ENCODE peak calls at places on chromosomes 5 and 9, in four cellular contexts. A is CD8-positive, alpha-beta T cell; F is substantia nigra; V is RWPE1. I is an unnamed sample.

GRCh38 chr9:137278061-137278912 is 761 bp downstream of the TOR4A start:
- DNase-seq in A (no peak), F (no peak), V (no peak), I (no peak)

GRCh38 chr9:129415031-129415953 is 205.6 kb downstream of the C9orf50 start:
- DNase-seq in A (no peak), F (no peak), V (no peak), I (no peak)

GRCh38 chr5:16759147-16759800 is 142.5 kb upstream of the RETREG1 start:
- DNase-seq in A (no peak), F (no peak), V (no peak), I (no peak)

GRCh38 chr5:132498152-132498551 is 7.6 kb upstream of the IRF1 start:
- DNase-seq in A (peak), F (no peak), V (peak), I (no peak)

GRCh38 chr9:113541019-113541900 is 77.7 kb downstream of the RGS3 start:
- DNase-seq in A (no peak), F (peak), V (peak), I (no peak)

GRCh38 chr5:73485715-73486114 is 12.5 kb upstream of the BTF3 start:
- DNase-seq in A (no peak), F (no peak), V (no peak), I (no peak)

GRCh38 chr5:88488566-88488965 is 219.9 kb upstream of the TMEM161B start:
- DNase-seq in A (no peak), F (no peak), V (no peak), I (no peak)

GRCh38 chr5:110086658-110087388 is 397.1 kb downstream of the MAN2A1 start:
- DNase-seq in A (peak), F (no peak), V (peak), I (peak)

GRCh38 chr5:112036206-112036605 is 279.2 kb upstream of the NREP start:
- DNase-seq in A (no peak), F (no peak), V (no peak), I (no peak)

DNA sequence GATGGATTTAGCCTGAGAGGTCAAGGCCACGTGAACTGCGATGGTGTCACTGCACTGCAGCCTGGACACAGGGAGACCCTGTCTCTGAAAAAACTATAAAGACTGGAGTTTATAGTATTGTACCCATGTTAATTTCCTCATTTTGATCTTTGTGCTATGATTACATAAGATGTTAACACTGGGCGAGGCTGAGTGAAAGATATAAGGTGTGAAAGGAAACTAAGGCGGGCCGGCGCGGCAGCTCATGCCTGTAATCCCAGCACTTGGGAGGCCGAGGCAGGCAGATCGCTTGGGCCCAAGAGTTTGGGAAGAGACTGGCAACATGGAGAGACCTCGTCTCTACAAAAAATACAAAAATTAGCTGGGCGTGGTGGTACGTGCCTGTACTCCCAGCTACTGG is 12.6 kb upstream of the N4BP3 start:
- DNase-seq in A (no peak), F (no peak), V (no peak), I (no peak)
- H3K27ac ChIP-seq in A (no peak), F (no peak), V (no peak), I (no peak)

DNA sequence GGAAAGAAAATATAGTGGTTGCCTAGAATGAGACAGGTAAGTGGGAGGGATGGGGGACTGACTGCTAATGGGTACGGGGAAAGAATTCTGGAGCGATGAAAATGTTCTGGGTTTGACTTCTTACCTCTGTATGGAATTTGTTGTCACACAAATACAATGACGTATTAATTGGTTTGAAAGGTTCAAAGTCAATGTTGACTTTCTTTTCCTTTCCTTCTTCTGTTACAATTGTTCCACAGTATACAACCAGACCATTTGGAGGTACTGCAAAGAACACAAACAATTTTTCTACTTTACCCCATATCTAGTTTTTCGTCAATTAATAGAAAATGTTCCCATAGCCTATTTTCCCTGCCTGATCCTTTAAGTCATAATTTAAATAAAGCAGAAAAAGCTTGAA is 25.6 kb downstream of the ETF1 start:
- DNase-seq in A (no peak), F (no peak), V (no peak), I (no peak)
- H3K27ac ChIP-seq in A (no peak), F (no peak), V (no peak), I (no peak)

DNA sequence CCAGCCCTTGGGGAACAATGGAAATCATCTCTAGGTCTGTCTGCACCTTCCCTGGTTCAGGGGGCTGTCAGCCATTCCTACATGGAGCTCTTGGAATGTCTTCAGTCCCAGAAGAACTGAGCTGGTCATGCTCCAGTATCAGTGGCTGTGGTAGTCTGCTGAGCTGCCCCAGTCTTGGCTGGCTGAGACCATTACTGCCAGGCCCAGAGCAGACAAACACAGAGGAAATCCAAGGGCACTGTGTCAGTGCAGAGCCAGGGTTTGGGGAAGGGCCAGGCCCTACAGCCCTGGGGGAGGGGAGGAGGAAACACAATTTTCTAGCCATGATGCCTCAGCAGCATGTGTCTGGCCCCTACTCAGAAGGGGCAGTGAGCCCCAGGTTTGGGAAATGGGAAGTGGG is 58.4 kb downstream of the ARHGEF37 start:
- DNase-seq in A (no peak), F (peak), V (no peak), I (no peak)
- H3K27ac ChIP-seq in A (no peak), F (no peak), V (peak), I (no peak)

DNA sequence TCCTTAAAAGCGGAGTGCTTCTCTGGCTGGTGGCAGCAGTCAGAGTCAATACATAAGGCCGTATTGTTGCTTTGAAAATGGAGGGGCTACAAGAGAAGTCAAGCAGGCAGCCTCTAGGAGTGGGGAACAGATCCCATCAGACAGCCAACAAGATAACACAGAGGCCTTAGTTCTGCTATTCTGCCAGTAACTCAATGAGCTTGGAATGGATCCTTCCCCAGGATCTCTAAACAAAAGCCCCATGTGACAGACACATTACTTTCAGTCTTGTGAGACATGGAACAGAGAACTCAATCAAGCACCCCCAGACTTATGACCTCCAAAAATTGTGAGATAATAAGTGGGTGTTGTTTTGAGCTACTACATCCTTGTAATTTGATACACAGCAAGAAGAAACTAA is 158.6 kb downstream of the RFX3 start:
- DNase-seq in A (no peak), F (no peak), V (no peak), I (no peak)
- H3K27ac ChIP-seq in A (no peak), F (no peak), V (no peak), I (no peak)

DNA sequence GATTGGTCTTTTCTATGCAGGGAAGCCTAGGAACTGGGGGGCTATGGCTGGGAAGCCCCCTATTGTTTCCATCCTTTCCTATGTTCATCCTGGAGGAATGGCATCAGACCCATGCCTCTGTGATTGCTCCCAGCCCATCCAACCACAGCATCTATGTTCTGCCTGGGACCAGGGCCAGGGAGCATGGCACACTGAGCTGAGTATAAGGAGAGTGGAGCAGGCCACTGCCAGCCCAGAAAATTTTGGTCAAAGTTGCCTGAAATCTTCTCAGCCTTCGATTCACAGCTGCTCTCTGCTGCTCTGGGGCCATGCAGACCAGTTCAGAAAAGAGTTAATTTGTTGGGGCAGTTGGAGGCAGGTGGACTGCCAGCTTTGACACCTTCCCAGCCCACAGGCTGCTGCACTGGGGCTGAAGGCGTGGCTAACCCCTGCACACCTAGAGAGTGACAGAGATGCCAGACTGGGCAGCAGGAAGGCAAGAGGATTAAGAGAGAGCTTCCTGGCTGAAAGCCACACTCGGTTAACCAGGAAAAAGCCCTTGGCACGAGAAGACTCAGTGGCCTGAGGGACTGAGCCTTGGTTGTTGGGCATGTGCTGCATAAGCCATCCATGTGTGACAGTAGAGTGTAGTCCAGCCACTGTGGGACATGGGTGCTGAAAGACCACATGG is 12.1 kb downstream of the TGFBI start:
- DNase-seq in A (no peak), F (no peak), V (no peak), I (no peak)
- H3K27ac ChIP-seq in A (no peak), F (no peak), V (peak), I (no peak)

DNA sequence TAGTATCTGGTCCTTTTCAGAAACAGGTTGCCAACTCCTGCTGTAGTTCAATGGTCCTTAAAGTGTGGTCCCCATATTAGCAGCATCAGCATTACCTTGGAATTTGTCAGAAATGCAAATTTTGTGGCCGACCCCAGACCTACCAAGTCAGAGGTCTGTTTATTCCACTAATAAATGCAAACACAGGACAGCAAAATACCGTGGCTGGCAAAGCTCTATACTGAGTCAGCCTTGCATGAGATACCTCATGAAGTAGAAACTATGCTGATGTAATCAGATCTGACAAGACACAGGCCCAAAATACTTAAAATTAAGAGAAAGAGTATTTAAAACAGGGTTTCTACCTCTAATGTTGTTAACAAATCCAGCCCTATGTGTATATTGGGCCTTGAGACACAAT is 3.0 kb downstream of the GOLM1 start:
- DNase-seq in A (no peak), F (no peak), V (no peak), I (no peak)
- H3K27ac ChIP-seq in A (no peak), F (no peak), V (no peak), I (no peak)

DNA sequence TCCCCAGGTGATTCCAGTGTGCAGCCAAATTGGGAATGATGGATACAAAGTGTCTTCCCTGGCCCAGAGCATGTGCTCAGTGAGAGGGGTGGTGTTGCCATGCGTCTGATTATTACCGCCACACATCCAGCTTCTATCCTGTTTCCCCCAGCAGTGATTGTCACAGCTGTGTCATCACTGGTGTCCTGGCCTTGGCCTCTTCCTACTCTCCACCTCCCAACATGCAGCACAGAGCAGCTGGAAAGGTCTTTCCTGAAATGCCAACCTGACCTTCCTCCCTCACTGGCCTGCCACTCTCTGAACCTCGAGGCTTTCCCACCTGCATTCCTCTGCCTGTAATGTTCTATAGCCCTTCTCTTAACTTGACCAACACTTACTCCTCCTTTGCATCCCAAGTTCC is 60.0 kb downstream of the TMOD1 start:
- DNase-seq in A (no peak), F (no peak), V (no peak), I (no peak)
- H3K27ac ChIP-seq in A (no peak), F (no peak), V (no peak), I (no peak)

GRCh38 chr9:69171517-69171916 is 2.6 kb upstream of the TJP2 start:
- DNase-seq in A (no peak), F (no peak), V (no peak), I (no peak)
- H3K27ac ChIP-seq in A (no peak), F (no peak), V (peak), I (peak)

GRCh38 chr5:32096891-32097592 is 77.1 kb downstream of the GOLPH3 start:
- DNase-seq in A (no peak), F (no peak), V (no peak), I (no peak)

GRCh38 chr5:32099486-32100035 is 74.6 kb downstream of the GOLPH3 start:
- DNase-seq in A (no peak), F (no peak), V (no peak), I (no peak)

GRCh38 chr5:32098291-32098690 is 75.8 kb downstream of the GOLPH3 start:
- DNase-seq in A (no peak), F (no peak), V (no peak), I (no peak)

GRCh38 chr5:32100230-32100629 is 73.9 kb downstream of the GOLPH3 start:
- DNase-seq in A (no peak), F (no peak), V (no peak), I (no peak)

DNA sequence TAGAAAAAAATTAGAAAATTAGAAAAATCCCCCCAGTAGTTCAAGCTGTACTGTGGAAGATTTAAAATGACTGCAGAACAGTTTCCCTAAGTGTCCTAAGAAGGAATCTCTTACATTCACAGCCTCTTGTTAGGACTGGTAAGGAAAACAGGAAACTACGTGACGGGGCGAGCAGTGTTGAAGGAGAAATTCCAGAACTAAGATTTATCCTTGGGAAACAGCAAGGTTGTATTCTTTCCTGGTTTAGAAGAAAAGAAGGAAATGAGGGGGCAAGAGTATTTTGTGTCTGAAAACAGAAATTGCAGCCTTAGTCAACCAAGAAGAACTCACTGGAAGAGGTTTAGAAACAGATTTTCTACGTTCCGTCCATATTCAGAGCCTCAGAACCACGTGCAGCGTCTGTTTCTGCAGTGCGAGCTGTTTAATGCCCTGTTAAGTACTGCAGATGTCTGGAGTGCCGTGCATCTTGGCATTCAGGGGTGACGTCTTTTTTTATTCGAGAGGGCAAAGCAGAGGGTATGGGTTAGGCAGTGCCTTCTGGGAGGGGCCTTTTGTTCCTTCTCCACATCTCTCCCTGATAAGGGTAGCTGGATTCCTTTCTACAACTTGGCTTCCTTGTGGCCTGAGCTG is 75.2 kb downstream of the GOLPH3 start:
- DNase-seq in A (no peak), F (no peak), V (no peak), I (no peak)
- H3K27ac ChIP-seq in A (no peak), F (peak), V (no peak), I (no peak)